ENCODE peak calls at places on chromosome 15, in nine cellular contexts. V, L, N, I, X, S, Q, P and E are unnamed samples.
A peak's percentile ranks its signal among the peaks of the same experiment; 100 is the strongest.

GRCh38 chr15:25830844-25831443 is 32.2 kb downstream of the ATP10A start:
- DNase-seq in S (peak; percentile 91), N (peak; percentile 73), P (no peak), V (peak; percentile 86), Q (peak; percentile 98), L (peak; percentile 85), X (no peak), I (no peak), E (no peak)

GRCh38 chr15:70535071-70535954 is 228.0 kb downstream of the UACA start:
- DNase-seq in L (no peak), Q (no peak), N (no peak), X (no peak), S (no peak), I (no peak), V (no peak), P (no peak), E (no peak)

GRCh38 chr15:57572463-57572862 is 19.2 kb upstream of the MYZAP start:
- DNase-seq in X (no peak), V (peak; percentile 56), I (no peak), Q (no peak), P (no peak), N (no peak), S (peak; percentile 31), L (no peak), E (no peak)

GRCh38 chr15:99322643-99323405 is 71.5 kb downstream of the LRRC28 start:
- DNase-seq in X (peak; percentile 28), P (no peak), Q (no peak), L (no peak), S (no peak), V (no peak), I (no peak), N (no peak), E (no peak)

GRCh38 chr15:31571676-31572075 is 245.0 kb downstream of the KLF13 start:
- DNase-seq in L (no peak), P (no peak), X (no peak), Q (no peak), I (no peak), N (no peak), V (no peak), S (no peak), E (no peak)

GRCh38 chr15:64324513-64324912 is 31.5 kb downstream of the CSNK1G1 start:
- DNase-seq in V (no peak), Q (no peak), I (no peak), N (no peak), L (no peak), S (no peak), P (no peak), X (peak; percentile 44), E (no peak)

GRCh38 chr15:70439880-70440279 is 323.5 kb downstream of the UACA start:
- DNase-seq in P (no peak), V (no peak), Q (no peak), N (no peak), X (no peak), I (no peak), L (no peak), S (no peak), E (no peak)

GRCh38 chr15:71278989-71279756 is 163.9 kb downstream of the THSD4 start:
- DNase-seq in N (peak; percentile 78), V (peak; percentile 90), P (no peak), S (peak; percentile 85), I (no peak), Q (peak; percentile 97), L (peak; percentile 98), X (peak; percentile 97), E (no peak)

GRCh38 chr15:41554915-41555314 is 4.1 kb upstream of the TYRO3 start:
- DNase-seq in I (no peak), X (no peak), Q (no peak), P (no peak), V (no peak), S (no peak), L (no peak), N (no peak), E (no peak)

GRCh38 chr15:79219393-79220056 is 63.0 kb upstream of the ANKRD34C start:
- DNase-seq in N (no peak), I (no peak), V (no peak), Q (no peak), X (no peak), L (no peak), P (no peak), S (no peak), E (no peak)

GRCh38 chr15:67838789-67839332 is 984 bp downstream of the RNU6-1 start:
- DNase-seq in P (no peak), L (peak; percentile 53), I (peak; percentile 62), X (no peak), S (no peak), V (no peak), N (peak; percentile 67), Q (no peak), E (peak; percentile 61)

GRCh38 chr15:101440846-101441590 is 48.5 kb downstream of the PCSK6 start:
- DNase-seq in S (no peak), I (no peak), P (no peak), Q (no peak), L (no peak), N (no peak), V (no peak), X (no peak), E (no peak)

GRCh38 chr15:58269455-58270414 is 131.6 kb downstream of the AQP9 start:
- DNase-seq in V (peak; percentile 25), N (no peak), S (peak; percentile 24), L (peak; percentile 81), Q (peak; percentile 74), X (peak; percentile 77), I (peak; percentile 63), P (peak; percentile 42), E (peak; percentile 34)

GRCh38 chr15:89299896-89300295 is 34.7 kb downstream of the POLG start:
- DNase-seq in I (no peak), X (no peak), N (no peak), P (peak; percentile 16), L (peak; percentile 71), V (no peak), Q (peak; percentile 67), S (peak; percentile 28), E (no peak)

DNA sequence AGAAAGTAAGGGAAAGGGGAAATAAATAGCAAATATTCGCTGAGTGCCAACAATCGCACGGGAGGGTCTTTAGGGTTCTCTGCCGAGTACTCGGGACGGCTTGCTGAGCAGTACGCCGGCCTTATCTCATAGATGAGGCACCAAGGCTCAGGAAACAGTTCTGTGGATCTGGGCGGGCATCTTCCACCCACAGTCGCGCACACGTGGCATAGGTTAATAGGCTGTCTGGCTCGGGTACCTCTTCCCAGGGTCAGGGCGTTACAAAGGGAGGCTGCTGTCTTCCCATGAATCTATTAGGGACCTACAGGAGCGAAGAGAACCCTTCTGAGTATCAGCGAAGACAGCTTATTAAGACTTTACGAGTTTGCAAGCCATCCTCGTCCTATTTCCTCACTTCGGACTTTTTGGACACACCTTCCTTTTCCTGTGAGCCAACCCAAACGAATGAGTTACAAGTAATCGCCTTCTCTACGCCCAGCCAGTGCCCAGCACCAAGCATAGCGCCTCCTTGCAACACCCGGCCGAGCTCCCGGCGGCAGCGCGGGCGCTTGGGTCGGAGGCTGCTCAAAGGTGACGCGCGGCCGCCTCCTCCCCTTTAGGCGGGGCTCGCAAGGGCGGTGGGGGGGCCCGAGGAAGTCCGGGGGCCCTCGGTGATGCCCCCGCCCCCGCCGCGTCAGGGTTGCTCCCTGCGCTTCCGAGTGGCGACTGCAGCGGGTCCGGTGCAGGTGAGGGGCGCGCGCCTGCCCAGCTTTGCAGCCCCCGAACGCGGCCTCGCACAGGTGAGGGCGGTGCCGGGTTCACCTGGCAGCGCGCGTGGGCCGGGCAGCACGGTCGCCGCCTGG is at the start of gene MCTP2:
- DNase-seq in X (peak; percentile 93), N (peak; percentile 48), S (peak; percentile 62), L (peak; percentile 46), P (peak; percentile 80), Q (peak; percentile 37), I (peak; percentile 57), V (no peak), E (peak; percentile 69)
- TF ChIP-seq CTCF in X (peak; percentile 54), N (no peak), S (peak; percentile 19), L (no peak), P (peak; percentile 28), Q (no peak), I (no peak), V (peak; percentile 12), E (peak; percentile 26)

GRCh38 chr15:33960160-33960559 is 8.1 kb upstream of the CHRM5 start:
- DNase-seq in N (no peak), V (no peak), P (no peak), X (no peak), Q (no peak), S (no peak), L (peak; percentile 26), I (no peak), E (no peak)

GRCh38 chr15:33964665-33965040 is 3.6 kb upstream of the CHRM5 start:
- DNase-seq in S (no peak), P (no peak), N (no peak), Q (peak; percentile 24), X (no peak), I (no peak), L (no peak), V (no peak), E (no peak)

GRCh38 chr15:33968224-33968623 is at the start of gene CHRM5:
- DNase-seq in S (no peak), L (no peak), P (no peak), N (no peak), X (no peak), Q (no peak), V (no peak), I (no peak), E (no peak)

DNA sequence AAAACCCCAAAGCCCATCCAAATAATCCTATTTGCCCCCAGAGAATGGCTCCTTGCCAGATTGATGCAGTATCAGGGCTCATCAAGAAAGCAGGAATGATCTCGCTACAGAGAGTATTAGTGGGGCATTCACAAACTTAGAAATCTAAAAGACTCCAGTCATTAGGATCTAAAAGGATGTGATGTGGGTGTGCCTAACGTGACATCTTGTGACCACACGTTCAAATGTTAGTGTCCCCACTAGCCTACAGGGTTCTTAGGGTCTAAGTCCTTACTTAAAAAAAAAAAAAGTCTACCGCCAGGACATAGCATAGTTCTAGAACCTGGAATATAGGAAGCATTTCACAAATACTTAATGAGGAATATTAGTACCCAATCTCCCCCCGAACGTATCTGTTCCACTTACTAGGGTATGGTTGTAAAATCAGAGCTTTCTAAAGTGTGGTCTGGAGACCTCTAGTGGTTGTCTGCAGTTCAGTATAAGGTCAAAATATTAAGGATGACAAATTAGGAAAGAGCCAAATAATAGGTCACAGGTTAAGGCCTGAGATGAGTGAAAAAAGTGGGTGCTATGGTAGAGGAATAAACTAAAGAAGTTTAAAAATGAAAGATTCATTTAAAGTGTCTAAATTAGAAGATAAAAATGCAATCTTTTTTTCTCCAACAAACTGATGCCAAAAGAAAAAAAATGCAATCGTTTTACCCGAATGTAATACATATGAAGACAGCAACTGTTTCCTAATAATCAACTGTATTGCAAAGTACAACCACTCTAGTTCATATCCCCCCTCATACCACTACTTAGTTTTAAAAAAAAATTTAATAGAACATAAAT is 4.2 kb upstream of the CHRM5 start:
- DNase-seq in L (peak; percentile 70), V (peak; percentile 2), I (no peak), P (peak; percentile 12), S (no peak), Q (peak; percentile 71), N (no peak), X (peak; percentile 30), E (no peak)
- TF ChIP-seq CTCF in L (peak; percentile 82), V (peak; percentile 68), I (peak; percentile 42), P (peak; percentile 76), S (peak; percentile 76), Q (peak; percentile 82), N (peak; percentile 26), X (peak; percentile 81), E (peak; percentile 66)

GRCh38 chr15:82018201-82018600 is 27.6 kb downstream of the MEX3B start:
- DNase-seq in I (no peak), Q (no peak), X (no peak), N (no peak), S (no peak), L (peak; percentile 9), V (no peak), P (no peak), E (no peak)
- TF ChIP-seq CTCF in I (no peak), Q (no peak), X (no peak), N (no peak), S (no peak), L (no peak), V (no peak), P (no peak), E (no peak)

GRCh38 chr15:52528465-52529288 is at the start of gene MYO5A:
- DNase-seq in Q (peak; percentile 65), X (peak; percentile 48), S (peak; percentile 18), I (peak; percentile 61), P (peak; percentile 22), L (peak; percentile 69), N (peak; percentile 66), V (peak; percentile 37), E (peak; percentile 65)
- TF ChIP-seq CTCF in Q (peak; percentile 21), X (peak; percentile 62), S (no peak), I (no peak), P (peak; percentile 1), L (no peak), N (no peak), V (peak; percentile 2), E (peak; percentile 7)